ENCODE peak calls at places on chromosomes 1 and 21, in seven cellular contexts. U is stimulated activated CD8-positive, alpha-beta memory T cell treated with anti-CD3 and anti-CD28 coated beads, Interleukin-2, amount 100 ng/mL, for 48 hours; B is stimulated activated CD4-positive, alpha-beta T cell treated with anti-CD3 and anti-CD28 coated beads, Interleukin-1b, Interleukin-23, amount 100 ng/mL, for 24 hours; M is NCI-H774; N is hippocampal formation; K is GM19239; Y is HTR-8/SVneo. I is an unnamed sample.

GRCh38 chr21:16768096-16768495 is 744.7 kb upstream of the CXADR start:
- DNase-seq in Y (no peak), U (no peak), K (no peak), B (no peak), N (no peak), M (no peak), I (no peak)

GRCh38 chr1:221435510-221435909 is 306.4 kb downstream of the DUSP10 start:
- DNase-seq in N (peak; percentile 80), M (peak; percentile 35), B (no peak), K (peak; percentile 9), U (no peak), Y (peak; percentile 56), I (peak; percentile 54)

GRCh38 chr1:3609769-3610157 is 1.5 kb downstream of the MEGF6 start:
- DNase-seq in U (no peak), M (no peak), B (no peak), Y (no peak), N (no peak), K (no peak), I (no peak)

GRCh38 chr1:88800382-88801051 is 90.8 kb downstream of the GTF2B start:
- DNase-seq in M (no peak), K (no peak), B (no peak), U (no peak), Y (peak; percentile 8), N (no peak), I (peak; percentile 33)

GRCh38 chr1:63148825-63149645 is 173.3 kb upstream of the FOXD3 start:
- DNase-seq in B (no peak), N (peak; percentile 32), M (no peak), U (no peak), K (peak; percentile 9), Y (peak; percentile 13), I (peak; percentile 29)

GRCh38 chr21:39452207-39452964 is 616 bp downstream of the SH3BGR start:
- DNase-seq in K (no peak), N (peak; percentile 71), M (no peak), B (no peak), U (no peak), Y (no peak), I (no peak)

GRCh38 chr1:228008391-228009115 is 1.8 kb downstream of the WNT3A start:
- DNase-seq in B (no peak), K (no peak), U (no peak), Y (no peak), N (no peak), M (no peak), I (no peak)

GRCh38 chr1:155003227-155003765 is 694 bp downstream of the ZBTB7B start:
- DNase-seq in K (no peak), U (no peak), B (no peak), M (no peak), N (no peak), Y (no peak), I (peak; percentile 43)

GRCh38 chr1:200925821-200926220 is 31.1 kb downstream of the INAVA start:
- DNase-seq in N (no peak), U (no peak), K (no peak), B (no peak), M (no peak), Y (no peak), I (no peak)

GRCh38 chr1:69657976-69658375 is 90.3 kb downstream of the LRRC7 start:
- DNase-seq in N (no peak), Y (no peak), U (no peak), B (no peak), K (no peak), M (no peak), I (no peak)

GRCh38 chr1:169608231-169608630 is 21.7 kb downstream of the SELP start:
- DNase-seq in B (no peak), K (no peak), U (no peak), N (no peak), M (no peak), Y (no peak), I (no peak)

GRCh38 chr1:207669469-207670111 is 24.7 kb downstream of the CR1L start:
- DNase-seq in N (no peak), U (no peak), M (no peak), K (no peak), B (no peak), Y (no peak), I (no peak)

GRCh38 chr1:194477908-194478307 is 1291.5 kb upstream of the B3GALT2 start:
- DNase-seq in B (no peak), U (no peak), N (no peak), M (no peak), Y (no peak), K (no peak), I (no peak)

GRCh38 chr1:147243228-147243685 is 773 bp downstream of the CHD1L start:
- DNase-seq in K (no peak), U (peak; percentile 9), N (no peak), M (peak; percentile 36), B (no peak), Y (peak; percentile 18), I (peak; percentile 58)

GRCh38 chr1:223748773-223749733 is 36.7 kb downstream of the CAPN2 start:
- DNase-seq in N (peak; percentile 34), B (peak; percentile 32), Y (no peak), K (peak; percentile 65), U (peak; percentile 45), M (no peak), I (peak; percentile 20)

GRCh38 chr1:36094621-36095061 is 5.9 kb downstream of the ADPRS start:
- DNase-seq in Y (no peak), B (no peak), U (no peak), N (no peak), K (no peak), M (no peak), I (no peak)

GRCh38 chr1:25107643-25108010 is 124.7 kb downstream of the SYF2 start:
- DNase-seq in B (no peak), U (no peak), Y (no peak), M (no peak), K (no peak), N (no peak), I (no peak)

GRCh38 chr1:204080163-204080903 is 7.4 kb downstream of the SOX13 start:
- DNase-seq in U (no peak), M (peak; percentile 82), Y (peak; percentile 98), N (no peak), K (no peak), B (no peak), I (no peak)

GRCh38 chr1:159177273-159177907 is 6.0 kb downstream of the CADM3 start:
- DNase-seq in K (peak; percentile 16), N (no peak), U (no peak), M (no peak), Y (peak; percentile 48), B (no peak), I (peak; percentile 51)

GRCh38 chr1:161954466-161954865 is 69.2 kb downstream of the OLFML2B start:
- DNase-seq in K (no peak), B (no peak), M (no peak), N (no peak), Y (no peak), U (no peak), I (no peak)

GRCh38 chr1:163069142-163069541 is at the start of gene RGS4:
- DNase-seq in U (no peak), B (no peak), M (peak; percentile 75), K (no peak), N (peak; percentile 73), Y (peak; percentile 57), I (no peak)

GRCh38 chr1:91712981-91713841 is 172.7 kb downstream of the TGFBR3 start:
- DNase-seq in N (no peak), K (no peak), B (peak; percentile 12), Y (no peak), U (no peak), M (no peak), I (no peak)

GRCh38 chr1:29033829-29034466 is 89.8 kb downstream of the TMEM200B start:
- DNase-seq in M (no peak), K (peak; percentile 20), Y (peak; percentile 45), B (no peak), N (peak; percentile 46), U (no peak), I (peak; percentile 64)

GRCh38 chr1:20477355-20478071 is 8.5 kb downstream of the CAMK2N1 start:
- DNase-seq in B (no peak), U (no peak), N (peak; percentile 27), Y (no peak), M (no peak), K (no peak), I (no peak)

GRCh38 chr21:16956824-16957223 is 556.0 kb upstream of the CXADR start:
- DNase-seq in U (no peak), M (no peak), B (no peak), K (no peak), Y (no peak), N (no peak), I (no peak)

GRCh38 chr1:178869114-178869697 is 1.7 kb downstream of the ANGPTL1 start:
- DNase-seq in Y (no peak), U (no peak), M (no peak), B (no peak), N (no peak), K (no peak), I (no peak)

GRCh38 chr1:227745568-227745967 is 10.3 kb downstream of the SNAP47 start:
- DNase-seq in N (no peak), M (no peak), B (no peak), U (no peak), Y (no peak), K (no peak), I (no peak)

GRCh38 chr1:53197301-53198205 is 929 bp downstream of the CPT2 start:
- DNase-seq in K (no peak), M (no peak), B (no peak), N (no peak), U (no peak), Y (peak; percentile 13), I (no peak)

GRCh38 chr1:21702780-21703179 is 33.6 kb upstream of the RAP1GAP start:
- DNase-seq in M (no peak), Y (no peak), K (no peak), U (no peak), N (no peak), B (no peak), I (no peak)

GRCh38 chr1:168297019-168297418 is 16.3 kb downstream of the TBX19 start:
- DNase-seq in K (no peak), B (no peak), U (no peak), Y (no peak), M (peak; percentile 44), N (no peak), I (no peak)

GRCh38 chr1:203238535-203238934 is 9.1 kb upstream of the CHIT1 start:
- DNase-seq in K (no peak), U (no peak), B (no peak), M (no peak), N (no peak), Y (no peak), I (no peak)

GRCh38 chr1:179558078-179558477 is 17.7 kb downstream of the NPHS2 start:
- DNase-seq in M (no peak), Y (no peak), B (no peak), U (no peak), K (no peak), N (no peak), I (no peak)

GRCh38 chr1:6599141-6599975 is 3.3 kb downstream of the KLHL21 start:
- DNase-seq in B (no peak), N (no peak), M (no peak), K (no peak), U (peak; percentile 49), Y (no peak), I (peak; percentile 61)

GRCh38 chr1:22325531-22326371 is 125.9 kb upstream of the ZBTB40 start:
- DNase-seq in M (no peak), B (no peak), U (no peak), N (no peak), K (no peak), Y (no peak), I (no peak)

GRCh38 chr1:110210604-110211502 is 739 bp downstream of the KCNC4 start:
- DNase-seq in K (peak; percentile 62), B (no peak), U (peak; percentile 40), Y (peak; percentile 17), M (no peak), N (no peak), I (peak; percentile 58)

GRCh38 chr1:229158317-229159294 is 112.3 kb upstream of the RAB4A start:
- DNase-seq in B (no peak), M (no peak), Y (no peak), U (no peak), N (no peak), K (no peak), I (no peak)

GRCh38 chr1:167936068-167936929 is at the start of gene DCAF6:
- DNase-seq in U (peak; percentile 91), K (peak; percentile 75), N (peak; percentile 99), Y (peak; percentile 98), B (peak; percentile 85), M (peak; percentile 99), I (peak; percentile 99)

I was measured in OCI-LY7.